ENCODE peak calls at places on chromosomes 6 and 20, in five cellular contexts. I, K, Q, D and M are unnamed samples.

GRCh38 chr6:143110996-143111395 is 50.3 kb downstream of the AIG1 start:
- DNase-seq in I (no peak), K (no peak), Q (no peak), D (no peak), M (no peak)

GRCh38 chr6:104182811-104183210 is 676.9 kb downstream of the HACE1 start:
- DNase-seq in I (no peak), K (no peak), Q (no peak), D (no peak), M (no peak)

GRCh38 chr20:44071526-44072111 is 115.4 kb downstream of the JPH2 start:
- DNase-seq in I (no peak), K (peak), Q (no peak), D (no peak), M (peak)

GRCh38 chr20:38878798-38879197 is 47.4 kb upstream of the FAM83D start:
- DNase-seq in I (no peak), K (no peak), Q (no peak), D (no peak), M (no peak)

GRCh38 chr6:69974193-69974592 is 107.8 kb downstream of the COL19A1 start:
- DNase-seq in I (no peak), K (no peak), Q (peak), D (peak), M (no peak)

GRCh38 chr6:79468116-79468515 is 69.1 kb downstream of the LCA5 start:
- DNase-seq in I (no peak), K (no peak), Q (no peak), D (no peak), M (no peak)

GRCh38 chr6:112396221-112396620 is 49.1 kb downstream of the RFPL4B start:
- DNase-seq in I (no peak), K (no peak), Q (no peak), D (no peak), M (no peak)

GRCh38 chr20:17530716-17531536 is at the start of gene BFSP1:
- DNase-seq in I (peak), K (peak), Q (peak), D (peak), M (peak)

GRCh38 chr6:142014515-142014914 is 118.2 kb upstream of the GJE1 start:
- DNase-seq in I (no peak), K (no peak), Q (no peak), D (no peak), M (no peak)

GRCh38 chr20:48709292-48709691 is 118.5 kb downstream of the PREX1 start:
- DNase-seq in I (no peak), K (no peak), Q (no peak), D (no peak), M (no peak)

GRCh38 chr6:150194200-150194599 is 51.4 kb downstream of the PPP1R14C start:
- DNase-seq in I (no peak), K (no peak), Q (no peak), D (no peak), M (no peak)

GRCh38 chr20:25408890-25409289 is 1.4 kb downstream of the GINS1 start:
- DNase-seq in I (no peak), K (no peak), Q (no peak), D (no peak), M (no peak)
- H3K27ac ChIP-seq in I (no peak), K (no peak), Q (no peak), D (no peak), M (no peak)

GRCh38 chr20:25057234-25058050 is 497 bp downstream of the ACSS1 start:
- DNase-seq in I (peak), K (peak), Q (peak), D (peak), M (peak)
- H3K4me3 ChIP-seq in I (peak), K (peak), Q (peak), D (peak), M (peak)

GRCh38 chr6:76703786-76704185 is 631.3 kb upstream of the IMPG1 start:
- DNase-seq in I (no peak), K (no peak), Q (no peak), D (no peak), M (no peak)
- H3K27ac ChIP-seq in I (no peak), K (no peak), Q (no peak), D (no peak), M (no peak)

DNA sequence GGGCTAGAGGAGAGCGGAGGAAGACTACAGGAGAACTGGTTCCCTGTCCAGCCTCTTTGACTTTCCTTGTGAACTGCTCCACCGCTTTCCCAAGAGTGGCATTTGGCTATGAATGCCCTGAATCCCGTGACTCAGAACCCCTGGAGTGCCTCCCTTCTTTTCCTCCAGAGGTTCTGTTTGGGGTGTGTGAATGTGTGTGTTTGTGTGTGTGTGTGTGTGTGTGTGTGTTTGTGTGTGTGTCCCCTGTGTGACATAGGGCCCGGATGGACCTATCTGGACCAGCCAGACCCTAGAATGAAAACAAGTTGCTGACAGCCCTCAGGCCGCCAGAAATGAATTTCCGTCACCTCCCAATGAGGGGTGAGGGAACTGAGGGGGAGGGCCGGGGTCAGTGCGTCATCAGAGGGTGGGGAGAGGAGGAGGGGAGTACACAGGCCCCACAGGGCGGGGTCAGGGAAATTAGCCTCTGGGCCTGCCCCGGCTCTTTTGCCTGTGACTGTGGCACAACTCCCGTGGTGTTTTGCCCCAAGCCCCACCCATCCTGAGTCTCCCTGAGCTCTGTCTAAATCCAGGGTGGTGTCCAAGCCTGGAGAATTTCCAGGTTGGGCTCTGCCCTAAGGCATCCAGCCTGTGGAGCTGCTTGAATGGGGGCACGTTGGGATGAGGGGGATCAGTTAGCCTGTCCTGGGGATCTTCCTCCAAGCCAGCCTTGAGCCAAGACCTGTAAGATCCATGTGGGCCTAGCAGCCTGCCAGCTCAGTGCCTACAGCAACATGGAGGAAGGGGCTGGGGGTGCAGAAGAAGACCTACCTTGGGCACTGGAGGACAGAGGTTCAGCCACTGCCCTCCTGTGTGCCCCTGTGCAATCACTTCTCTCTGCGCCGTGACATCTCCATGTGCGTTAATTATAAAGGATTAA is 15.2 kb upstream of the MRPS18A start:
- DNase-seq in I (no peak), K (peak), Q (peak), D (peak), M (peak)
- H3K4me3 ChIP-seq in I (no peak), K (no peak), Q (no peak), D (no peak), M (no peak)

DNA sequence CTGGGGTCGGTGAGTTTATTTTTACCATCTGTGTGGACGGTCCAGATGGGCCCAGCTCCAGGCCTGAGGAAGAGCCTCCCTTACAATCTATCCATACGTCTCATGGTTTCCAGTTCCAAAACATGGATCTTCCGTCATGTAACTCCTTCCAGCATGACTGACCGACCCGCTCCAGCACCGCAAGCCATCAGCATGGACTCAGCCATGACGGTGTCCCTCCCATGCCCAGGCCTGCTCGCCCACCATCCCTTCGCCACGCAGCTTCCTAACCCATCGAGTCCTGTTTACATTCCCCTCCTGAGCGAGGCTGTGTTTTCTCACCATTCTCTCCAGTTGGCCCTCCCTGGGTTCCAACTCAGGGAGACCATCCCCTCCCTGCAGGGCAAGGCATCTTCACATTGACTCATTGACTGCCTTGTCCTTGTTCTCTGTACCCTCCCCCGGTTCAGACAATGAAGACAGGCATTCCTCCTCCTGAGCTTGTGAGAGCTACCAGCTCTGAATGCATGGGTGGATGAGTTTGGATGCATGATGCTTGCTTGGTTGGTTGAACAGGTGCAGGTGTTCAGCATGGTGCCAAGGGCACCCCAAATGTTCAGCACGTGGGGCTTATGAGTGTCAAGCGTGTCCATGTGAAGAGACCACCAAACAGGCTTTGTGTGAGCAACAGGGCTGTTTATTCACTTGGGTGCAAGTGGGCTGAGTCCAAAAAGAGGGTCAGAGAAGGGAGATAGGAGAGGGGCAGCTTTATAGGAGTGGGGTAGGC is 235.8 kb downstream of the SMOC2 start:
- DNase-seq in I (no peak), K (no peak), Q (no peak), D (no peak), M (no peak)
- H3K27ac ChIP-seq in I (no peak), K (no peak), Q (no peak), D (no peak), M (no peak)

DNA sequence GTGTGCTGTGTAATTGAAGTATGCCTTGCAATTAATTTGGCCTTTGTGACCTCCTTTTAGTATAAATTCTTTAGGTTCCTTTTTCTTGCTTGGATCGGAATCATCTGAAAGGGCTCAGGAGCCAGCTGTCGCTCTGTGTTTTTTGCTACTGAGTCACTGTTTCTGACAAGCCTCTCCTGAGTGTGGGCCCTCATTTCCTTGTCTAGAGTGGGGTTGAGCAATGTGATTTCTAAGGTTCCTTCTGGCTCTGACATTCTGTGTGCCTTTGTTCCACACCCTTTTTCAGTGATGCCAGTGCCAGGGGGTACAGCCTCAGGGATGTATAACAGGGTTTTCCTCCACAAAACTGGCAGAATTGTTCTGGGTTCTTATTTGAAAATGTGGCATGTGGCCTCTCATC is 26.5 kb downstream of the DAAM2 start:
- DNase-seq in I (no peak), K (no peak), Q (no peak), D (peak), M (no peak)
- H3K4me3 ChIP-seq in I (no peak), K (no peak), Q (no peak), D (no peak), M (no peak)

GRCh38 chr6:41315203-41315602 is 20.2 kb upstream of the NCR2 start:
- DNase-seq in I (no peak), K (no peak), Q (no peak), D (no peak), M (no peak)
- H3K27ac ChIP-seq in I (no peak), K (no peak), Q (no peak), D (no peak), M (no peak)

GRCh38 chr6:34182751-34183531 is 37.1 kb upstream of the GRM4 start:
- DNase-seq in I (peak), K (no peak), Q (no peak), D (no peak), M (no peak)
- H3K4me3 ChIP-seq in I (peak), K (no peak), Q (no peak), D (peak), M (no peak)

DNA sequence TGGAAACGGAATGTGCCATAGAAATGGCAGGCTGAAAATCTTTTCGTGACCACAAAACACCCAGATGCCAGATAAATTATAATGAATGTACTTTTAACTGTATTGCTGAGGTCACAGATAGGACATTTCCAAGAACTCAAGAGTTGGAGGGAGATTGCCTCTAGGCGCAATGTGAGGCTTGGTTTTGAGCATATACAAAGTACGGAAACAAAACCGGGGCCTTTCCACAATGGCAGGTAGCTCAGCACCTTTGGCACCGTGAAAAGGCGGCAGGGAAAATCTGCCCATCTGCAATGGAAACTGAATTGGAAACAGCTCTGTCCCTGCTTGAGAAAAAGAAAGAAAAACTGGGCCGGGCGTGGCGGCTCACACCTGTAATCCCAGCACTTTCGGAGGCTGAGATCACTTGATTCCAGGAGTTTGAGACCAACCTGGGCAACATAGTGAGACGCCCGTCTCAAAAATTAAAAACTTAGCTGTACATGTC is 10.5 kb upstream of the C20orf144 start:
- DNase-seq in I (no peak), K (no peak), Q (no peak), D (no peak), M (no peak)
- H3K27ac ChIP-seq in I (no peak), K (no peak), Q (no peak), D (no peak), M (no peak)

GRCh38 chr6:157239671-157240058 is 83.7 kb downstream of the TMEM242 start:
- DNase-seq in I (no peak), K (no peak), Q (no peak), D (no peak), M (no peak)

GRCh38 chr6:157241411-157241979 is 81.8 kb downstream of the TMEM242 start:
- DNase-seq in I (no peak), K (peak), Q (no peak), D (no peak), M (no peak)

GRCh38 chr6:157240960-157241311 is 82.4 kb downstream of the TMEM242 start:
- DNase-seq in I (no peak), K (no peak), Q (no peak), D (no peak), M (no peak)

GRCh38 chr6:157239148-157239547 is 84.2 kb downstream of the TMEM242 start:
- DNase-seq in I (no peak), K (no peak), Q (no peak), D (no peak), M (no peak)

GRCh38 chr6:157240059-157240959 is 83.0 kb downstream of the TMEM242 start:
- DNase-seq in I (no peak), K (peak), Q (peak), D (peak), M (peak)
- H3K4me3 ChIP-seq in I (no peak), K (peak), Q (no peak), D (peak), M (peak)